ENCODE peak calls at places on chromosomes 16 and 17, in eight cellular contexts. One of them, this sample, is unnamed. For H3K4me1, the result is how much of the 10 kb centered on the place peaks cover.

GRCh38 chr17:66633322-66633965 is 201.5 kb upstream of the CACNG5 start:
- DNase-seq in heart left ventricle: no peak
- DNase-seq in neural progenitor cell: no peak
- DNase-seq in transverse colon: no peak
- DNase-seq in IMR-90: peak
- DNase-seq in cardiac muscle cell: no peak
- DNase-seq in ascending aorta: no peak
- DNase-seq in lower lobe of right lung: no peak
- DNase-seq in this sample: no peak

GRCh38 chr16:21088646-21089538 is 61.8 kb downstream of the DNAH3 start:
- DNase-seq in heart left ventricle: no peak
- DNase-seq in transverse colon: no peak
- DNase-seq in IMR-90: peak
- DNase-seq in lower lobe of right lung: no peak
- DNase-seq in cardiac muscle cell: peak
- DNase-seq in neural progenitor cell: no peak
- DNase-seq in ascending aorta: no peak
- DNase-seq in this sample: no peak

GRCh38 chr16:85611205-85611454 is 2.0 kb upstream of the GSE1 start:
- DNase-seq in neural progenitor cell: peak
- DNase-seq in ascending aorta: no peak
- DNase-seq in IMR-90: no peak
- DNase-seq in transverse colon: no peak
- DNase-seq in heart left ventricle: peak
- DNase-seq in lower lobe of right lung: no peak
- DNase-seq in cardiac muscle cell: peak
- DNase-seq in this sample: peak

GRCh38 chr16:35776-36305 is 17.6 kb downstream of the POLR3K start:
- DNase-seq in ascending aorta: peak
- DNase-seq in IMR-90: no peak
- DNase-seq in neural progenitor cell: no peak
- DNase-seq in heart left ventricle: no peak
- DNase-seq in transverse colon: no peak
- DNase-seq in cardiac muscle cell: no peak
- DNase-seq in lower lobe of right lung: no peak
- DNase-seq in this sample: no peak

GRCh38 chr17:82933006-82933310 is 93.1 kb upstream of the ZNF750 start:
- DNase-seq in cardiac muscle cell: no peak
- DNase-seq in IMR-90: no peak
- DNase-seq in ascending aorta: no peak
- DNase-seq in lower lobe of right lung: peak
- DNase-seq in heart left ventricle: no peak
- DNase-seq in transverse colon: no peak
- DNase-seq in neural progenitor cell: no peak
- DNase-seq in this sample: no peak

GRCh38 chr16:15605869-15606520 is 37.0 kb downstream of the MARF1 start:
- DNase-seq in transverse colon: no peak
- DNase-seq in lower lobe of right lung: no peak
- DNase-seq in ascending aorta: no peak
- DNase-seq in neural progenitor cell: no peak
- DNase-seq in IMR-90: no peak
- DNase-seq in heart left ventricle: no peak
- DNase-seq in cardiac muscle cell: no peak
- DNase-seq in this sample: no peak

GRCh38 chr16:59748531-59748930 is 1014.4 kb upstream of the GOT2 start:
- DNase-seq in neural progenitor cell: peak
- DNase-seq in IMR-90: no peak
- DNase-seq in cardiac muscle cell: no peak
- DNase-seq in ascending aorta: no peak
- DNase-seq in heart left ventricle: no peak
- DNase-seq in transverse colon: no peak
- DNase-seq in lower lobe of right lung: no peak
- DNase-seq in this sample: no peak

GRCh38 chr17:36977568-36977967 is 28.8 kb downstream of the AATF start:
- DNase-seq in neural progenitor cell: no peak
- DNase-seq in transverse colon: no peak
- DNase-seq in ascending aorta: no peak
- DNase-seq in lower lobe of right lung: no peak
- DNase-seq in cardiac muscle cell: no peak
- DNase-seq in heart left ventricle: no peak
- DNase-seq in IMR-90: no peak
- DNase-seq in this sample: no peak

GRCh38 chr17:75684924-75685323 is 17.8 kb downstream of the SAP30BP start:
- DNase-seq in lower lobe of right lung: peak
- DNase-seq in cardiac muscle cell: no peak
- DNase-seq in neural progenitor cell: no peak
- DNase-seq in ascending aorta: no peak
- DNase-seq in heart left ventricle: no peak
- DNase-seq in transverse colon: peak
- DNase-seq in IMR-90: no peak
- DNase-seq in this sample: no peak

GRCh38 chr16:10939649-10940206 is 2.5 kb downstream of the DEXI start:
- DNase-seq in ascending aorta: no peak
- DNase-seq in cardiac muscle cell: no peak
- DNase-seq in lower lobe of right lung: no peak
- DNase-seq in neural progenitor cell: no peak
- DNase-seq in transverse colon: no peak
- DNase-seq in IMR-90: no peak
- DNase-seq in heart left ventricle: peak
- DNase-seq in this sample: no peak

GRCh38 chr17:48021964-48022363 is 15.6 kb downstream of the COPZ2 start:
- DNase-seq in transverse colon: no peak
- DNase-seq in lower lobe of right lung: no peak
- DNase-seq in ascending aorta: no peak
- DNase-seq in neural progenitor cell: no peak
- DNase-seq in heart left ventricle: no peak
- DNase-seq in IMR-90: no peak
- DNase-seq in cardiac muscle cell: no peak
- DNase-seq in this sample: no peak

GRCh38 chr17:78278139-78278741 is 46.8 kb downstream of the TMEM235 start:
- DNase-seq in lower lobe of right lung: no peak
- DNase-seq in heart left ventricle: no peak
- DNase-seq in IMR-90: no peak
- DNase-seq in cardiac muscle cell: no peak
- DNase-seq in ascending aorta: no peak
- DNase-seq in neural progenitor cell: peak
- DNase-seq in transverse colon: peak
- DNase-seq in this sample: no peak

GRCh38 chr17:32275060-32276042 is 9.7 kb downstream of the RHBDL3 start:
- DNase-seq in cardiac muscle cell: peak
- DNase-seq in lower lobe of right lung: peak
- DNase-seq in transverse colon: no peak
- DNase-seq in IMR-90: peak
- DNase-seq in ascending aorta: no peak
- DNase-seq in neural progenitor cell: no peak
- DNase-seq in heart left ventricle: peak
- DNase-seq in this sample: peak

GRCh38 chr16:49972280-49972679 is 52.7 kb upstream of the CNEP1R1 start:
- DNase-seq in cardiac muscle cell: no peak
- DNase-seq in heart left ventricle: no peak
- DNase-seq in neural progenitor cell: no peak
- DNase-seq in IMR-90: no peak
- DNase-seq in transverse colon: no peak
- DNase-seq in ascending aorta: no peak
- DNase-seq in lower lobe of right lung: no peak
- DNase-seq in this sample: no peak

GRCh38 chr16:70725912-70726828 is 40.3 kb upstream of the MTSS2 start:
- DNase-seq in cardiac muscle cell: peak
- DNase-seq in lower lobe of right lung: no peak
- DNase-seq in IMR-90: peak
- DNase-seq in ascending aorta: no peak
- DNase-seq in heart left ventricle: peak
- DNase-seq in neural progenitor cell: no peak
- DNase-seq in transverse colon: peak
- DNase-seq in this sample: peak

GRCh38 chr16:85635545-85636140 is 22.5 kb downstream of the GSE1 start:
- DNase-seq in IMR-90: no peak
- DNase-seq in neural progenitor cell: no peak
- DNase-seq in transverse colon: no peak
- DNase-seq in cardiac muscle cell: no peak
- DNase-seq in lower lobe of right lung: no peak
- DNase-seq in heart left ventricle: no peak
- DNase-seq in ascending aorta: no peak
- DNase-seq in this sample: no peak

GRCh38 chr17:71409137-71409536 is 711.7 kb upstream of the SOX9 start:
- DNase-seq in ascending aorta: no peak
- DNase-seq in neural progenitor cell: no peak
- DNase-seq in transverse colon: no peak
- DNase-seq in cardiac muscle cell: no peak
- DNase-seq in lower lobe of right lung: no peak
- DNase-seq in IMR-90: no peak
- DNase-seq in heart left ventricle: no peak
- DNase-seq in this sample: no peak

GRCh38 chr17:82202981-82203380 is 9.7 kb downstream of the CCDC57 start:
- DNase-seq in transverse colon: no peak
- DNase-seq in ascending aorta: no peak
- DNase-seq in neural progenitor cell: no peak
- DNase-seq in heart left ventricle: no peak
- DNase-seq in cardiac muscle cell: no peak
- DNase-seq in IMR-90: no peak
- DNase-seq in lower lobe of right lung: no peak
- DNase-seq in this sample: no peak

GRCh38 chr16:14371778-14372431 is 258.2 kb downstream of the PARN start:
- DNase-seq in neural progenitor cell: peak
- DNase-seq in cardiac muscle cell: no peak
- DNase-seq in lower lobe of right lung: no peak
- DNase-seq in IMR-90: no peak
- DNase-seq in ascending aorta: no peak
- DNase-seq in heart left ventricle: no peak
- DNase-seq in transverse colon: no peak
- DNase-seq in this sample: no peak
- H3K27ac ChIP-seq in neural progenitor cell: no peak
- H3K27ac ChIP-seq in cardiac muscle cell: no peak
- H3K27ac ChIP-seq in lower lobe of right lung: no peak
- H3K27ac ChIP-seq in IMR-90: no peak
- H3K27ac ChIP-seq in ascending aorta: no peak
- H3K27ac ChIP-seq in heart left ventricle: no peak
- H3K27ac ChIP-seq in transverse colon: no peak
- H3K27ac ChIP-seq in this sample: no peak

GRCh38 chr17:81071761-81072741 is 37.1 kb downstream of the BAIAP2 start:
- DNase-seq in neural progenitor cell: no peak
- DNase-seq in IMR-90: no peak
- DNase-seq in cardiac muscle cell: no peak
- DNase-seq in ascending aorta: no peak
- DNase-seq in transverse colon: no peak
- DNase-seq in heart left ventricle: no peak
- DNase-seq in lower lobe of right lung: peak
- DNase-seq in this sample: no peak
- H3K4me1 ChIP-seq in neural progenitor cell: under half
- H3K4me1 ChIP-seq in IMR-90: under half
- H3K4me1 ChIP-seq in cardiac muscle cell: under half
- H3K4me1 ChIP-seq in ascending aorta: under half
- H3K4me1 ChIP-seq in transverse colon: under half
- H3K4me1 ChIP-seq in heart left ventricle: under half
- H3K4me1 ChIP-seq in lower lobe of right lung: under half
- H3K4me1 ChIP-seq in this sample: under half

GRCh38 chr16:54203851-54204505 is 82.6 kb downstream of the IRX3 start:
- DNase-seq in cardiac muscle cell: no peak
- DNase-seq in IMR-90: no peak
- DNase-seq in neural progenitor cell: no peak
- DNase-seq in lower lobe of right lung: no peak
- DNase-seq in ascending aorta: no peak
- DNase-seq in heart left ventricle: no peak
- DNase-seq in transverse colon: no peak
- DNase-seq in this sample: no peak

GRCh38 chr16:54204756-54205155 is 81.8 kb downstream of the IRX3 start:
- DNase-seq in neural progenitor cell: no peak
- DNase-seq in heart left ventricle: no peak
- DNase-seq in lower lobe of right lung: no peak
- DNase-seq in ascending aorta: no peak
- DNase-seq in cardiac muscle cell: no peak
- DNase-seq in IMR-90: no peak
- DNase-seq in transverse colon: no peak
- DNase-seq in this sample: no peak

GRCh38 chr16:54200161-54200534 is 86.4 kb downstream of the IRX3 start:
- DNase-seq in cardiac muscle cell: no peak
- DNase-seq in ascending aorta: no peak
- DNase-seq in heart left ventricle: no peak
- DNase-seq in IMR-90: no peak
- DNase-seq in transverse colon: no peak
- DNase-seq in lower lobe of right lung: no peak
- DNase-seq in neural progenitor cell: no peak
- DNase-seq in this sample: no peak

GRCh38 chr16:54201200-54201599 is 85.4 kb downstream of the IRX3 start:
- DNase-seq in heart left ventricle: no peak
- DNase-seq in lower lobe of right lung: no peak
- DNase-seq in neural progenitor cell: no peak
- DNase-seq in cardiac muscle cell: no peak
- DNase-seq in ascending aorta: no peak
- DNase-seq in IMR-90: no peak
- DNase-seq in transverse colon: no peak
- DNase-seq in this sample: no peak

DNA sequence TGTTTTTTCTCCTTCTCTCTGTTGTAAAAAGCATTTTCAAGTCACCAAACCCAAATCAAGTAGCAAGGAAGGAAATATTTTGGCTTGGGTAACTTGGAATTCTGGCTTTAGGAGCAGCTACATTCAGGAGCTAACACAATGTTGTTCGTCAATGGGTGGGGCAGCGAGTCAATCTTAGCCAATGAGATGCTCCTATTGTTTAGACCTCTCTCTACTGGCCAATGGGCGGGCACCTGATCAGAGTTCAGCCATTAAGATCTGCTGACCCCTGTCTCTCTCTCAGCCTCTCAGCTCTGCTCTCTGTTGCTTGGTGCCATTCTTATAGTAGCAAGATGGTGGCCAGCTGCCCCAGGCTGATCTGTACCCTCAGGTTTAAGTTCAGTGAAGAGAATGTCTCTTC is 83.2 kb downstream of the IRX3 start:
- DNase-seq in neural progenitor cell: no peak
- DNase-seq in cardiac muscle cell: no peak
- DNase-seq in transverse colon: no peak
- DNase-seq in lower lobe of right lung: no peak
- DNase-seq in ascending aorta: no peak
- DNase-seq in heart left ventricle: no peak
- DNase-seq in IMR-90: no peak
- DNase-seq in this sample: no peak
- TF ChIP-seq CTCF in neural progenitor cell: no peak
- TF ChIP-seq CTCF in cardiac muscle cell: no peak
- TF ChIP-seq CTCF in transverse colon: no peak
- TF ChIP-seq CTCF in lower lobe of right lung: no peak
- TF ChIP-seq CTCF in ascending aorta: no peak
- TF ChIP-seq CTCF in heart left ventricle: no peak
- TF ChIP-seq CTCF in IMR-90: no peak
- TF ChIP-seq CTCF in this sample: no peak

DNA sequence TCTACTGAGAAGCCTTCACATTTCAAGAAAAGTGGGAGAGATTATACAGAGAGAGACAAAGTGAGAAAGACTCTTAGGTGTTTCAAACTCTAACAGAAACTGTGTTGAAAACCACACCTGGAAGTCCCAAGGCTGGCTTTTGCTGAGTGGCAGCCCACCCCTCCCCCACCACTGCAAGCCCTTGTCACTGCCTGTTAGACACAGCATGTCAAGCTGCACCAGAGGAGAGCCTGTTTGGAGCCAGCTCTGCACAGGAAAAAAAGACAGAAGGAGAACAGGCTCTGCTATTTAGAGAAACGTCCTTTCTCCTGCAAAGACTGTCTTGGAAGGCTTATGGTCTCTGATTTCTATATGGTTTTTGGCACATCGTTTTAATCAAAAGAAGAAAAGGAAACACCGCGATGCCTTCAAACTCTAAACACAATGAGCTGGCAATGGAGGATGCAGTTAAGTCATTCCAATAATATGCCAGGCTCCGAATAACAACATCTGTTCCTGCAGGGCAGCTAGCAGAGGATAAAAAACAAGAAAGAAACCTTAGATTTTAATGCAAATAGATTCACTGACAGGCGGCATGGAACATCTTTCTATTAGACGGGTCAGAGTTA is 275.5 kb downstream of the MAP2K4 start:
- DNase-seq in lower lobe of right lung: no peak
- DNase-seq in neural progenitor cell: peak
- DNase-seq in transverse colon: no peak
- DNase-seq in heart left ventricle: peak
- DNase-seq in cardiac muscle cell: no peak
- DNase-seq in ascending aorta: no peak
- DNase-seq in IMR-90: peak
- DNase-seq in this sample: peak
- H3K27ac ChIP-seq in lower lobe of right lung: no peak
- H3K27ac ChIP-seq in neural progenitor cell: no peak
- H3K27ac ChIP-seq in transverse colon: peak
- H3K27ac ChIP-seq in heart left ventricle: no peak
- H3K27ac ChIP-seq in cardiac muscle cell: peak
- H3K27ac ChIP-seq in ascending aorta: peak
- H3K27ac ChIP-seq in IMR-90: peak
- H3K27ac ChIP-seq in this sample: no peak